ENCODE peak calls at places on chromosomes 6 and 20, in ten cellular contexts. V is left lung, Z is pancreas, G is BE2C, K is spleen, D is adrenal gland, J is lower lobe of right lung, Y is ovary, X is cardiac muscle cell, A is stomach. I is an unnamed sample.

GRCh38 chr20:36206068-36206467 is 30.2 kb upstream of the AAR2 start:
- DNase-seq in K (no peak), J (no peak), X (no peak), G (no peak), V (no peak), D (no peak), Y (no peak), Z (no peak), A (no peak), I (no peak)

GRCh38 chr6:10235339-10235738 is 179.5 kb downstream of the TFAP2A start:
- DNase-seq in K (no peak), V (no peak), Y (no peak), D (no peak), J (no peak), Z (no peak), A (no peak), X (no peak), G (no peak), I (no peak)

GRCh38 chr6:20751293-20751946 is 217.2 kb downstream of the CDKAL1 start:
- DNase-seq in X (no peak), J (no peak), A (no peak), K (no peak), Y (no peak), V (no peak), G (no peak), D (no peak), Z (no peak), I (no peak)

GRCh38 chr6:5080574-5080973 is 4.6 kb upstream of the PPP1R3G start:
- DNase-seq in D (no peak), J (no peak), V (no peak), Z (no peak), A (no peak), G (no peak), K (no peak), Y (no peak), X (no peak), I (no peak)

GRCh38 chr20:44618318-44618731 is 33.2 kb downstream of the ADA start:
- DNase-seq in Y (no peak), A (peak; percentile 69), G (no peak), K (peak; percentile 77), X (no peak), Z (no peak), D (no peak), V (no peak), J (no peak), I (no peak)

GRCh38 chr20:48411265-48411664 is 416.5 kb downstream of the PREX1 start:
- DNase-seq in Y (no peak), D (no peak), J (no peak), Z (no peak), A (no peak), G (no peak), X (no peak), V (no peak), K (no peak), I (no peak)

GRCh38 chr20:8601542-8601912 is 467.4 kb upstream of the PLCB4 start:
- DNase-seq in K (no peak), J (no peak), X (no peak), V (no peak), D (no peak), A (no peak), Y (no peak), G (no peak), Z (no peak), I (no peak)

GRCh38 chr6:82840571-82840970 is 225.1 kb downstream of the UBE3D start:
- DNase-seq in X (no peak), D (no peak), K (no peak), Z (no peak), Y (no peak), G (no peak), J (no peak), V (no peak), A (no peak), I (no peak)

GRCh38 chr6:169975701-169976100 is 224.3 kb downstream of the ERMARD start:
- DNase-seq in J (no peak), Y (peak; percentile 5), A (no peak), Z (no peak), K (peak; percentile 21), X (no peak), G (no peak), D (no peak), V (peak; percentile 38), I (no peak)

GRCh38 chr20:38412877-38413577 is 22.1 kb downstream of the SNHG17 start:
- DNase-seq in Y (no peak), K (no peak), J (no peak), G (no peak), A (no peak), V (no peak), D (no peak), Z (no peak), X (no peak), I (no peak)

GRCh38 chr6:166677941-166678340 is 50.9 kb upstream of the RPS6KA2 start:
- DNase-seq in D (no peak), V (no peak), A (no peak), K (no peak), G (no peak), Y (no peak), J (no peak), Z (peak; percentile 84), X (no peak), I (no peak)
- H3K4me1 ChIP-seq in D (no peaks in the 10 kb centered on the region), V (peaks cover 20% of the 10 kb centered on the region), A (peaks cover 3% of the 10 kb centered on the region), K (peaks cover 11% of the 10 kb centered on the region), G (peaks cover 13% of the 10 kb centered on the region), Y (no peaks in the 10 kb centered on the region), J (peaks cover 11% of the 10 kb centered on the region), Z (peaks cover 10% of the 10 kb centered on the region), X (peaks cover 6% of the 10 kb centered on the region), I (peaks cover 19% of the 10 kb centered on the region)

DNA sequence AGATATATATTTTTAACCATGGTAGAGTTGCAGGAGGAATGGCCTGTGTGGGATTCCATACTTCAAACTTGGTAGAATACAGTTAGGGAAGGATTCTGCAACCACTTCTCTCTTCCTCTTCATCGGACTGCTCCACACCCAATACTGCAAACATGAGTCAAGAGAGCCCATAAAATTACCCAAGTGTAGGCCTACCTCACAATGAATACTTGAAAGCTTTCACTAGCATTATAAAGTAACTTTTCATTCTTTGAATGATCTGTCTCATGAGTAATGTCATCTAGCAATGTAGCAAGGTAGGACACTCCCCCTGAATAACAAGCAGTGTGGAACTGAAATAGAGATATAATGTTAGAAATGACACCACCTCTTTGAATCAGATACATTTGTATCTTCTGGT is 79.4 kb downstream of the FOXC1 start:
- DNase-seq in K (no peak), G (no peak), X (no peak), A (no peak), D (no peak), Y (no peak), J (no peak), Z (no peak), V (no peak), I (no peak)
- TF ChIP-seq CTCF in K (no peak), G (no peak), X (no peak), A (no peak), D (no peak), Y (no peak), J (no peak), Z (no peak), V (no peak), I (no peak)

DNA sequence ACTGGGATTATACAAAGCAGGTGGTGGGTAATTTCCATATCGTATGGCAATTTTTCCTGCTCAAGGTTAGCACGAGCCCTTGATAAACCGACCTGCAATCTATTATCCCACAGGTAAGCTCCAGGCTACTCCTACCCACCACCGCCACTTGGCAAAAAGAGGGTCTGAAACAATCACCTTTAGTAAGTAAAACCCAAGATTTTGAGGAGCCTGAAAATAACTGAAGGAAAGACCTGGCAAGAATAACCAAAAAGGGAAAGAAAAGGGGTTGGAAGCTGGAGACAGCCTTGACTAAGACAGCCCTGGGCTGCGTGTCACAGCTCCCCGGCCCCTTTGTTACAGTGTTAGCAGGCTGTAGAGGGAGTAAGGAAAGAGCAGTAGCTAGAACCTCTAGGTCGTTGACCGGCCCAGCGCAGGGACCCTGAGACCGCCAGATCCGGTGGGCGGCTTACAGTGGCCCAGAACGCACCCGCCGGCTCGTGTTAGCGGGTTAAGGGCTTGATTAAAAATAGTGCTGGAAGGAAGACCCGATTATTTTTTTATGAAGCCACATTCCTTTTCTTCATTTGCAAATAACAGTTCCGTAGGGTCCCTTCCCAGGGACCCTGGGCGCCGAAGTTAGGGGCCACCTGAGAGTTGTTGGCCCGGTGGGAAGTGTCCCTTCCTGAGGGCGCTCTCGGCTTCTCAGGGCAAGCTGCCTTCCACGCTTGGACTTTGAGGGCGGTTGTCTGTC is 30.5 kb downstream of the TFAP2B start:
- DNase-seq in Z (no peak), Y (no peak), G (peak; percentile 29), J (no peak), X (no peak), K (no peak), V (peak; percentile 58), A (no peak), D (no peak), I (no peak)
- H3K4me3 ChIP-seq in Z (no peak overlapping the region), Y (no peak overlapping the region), G (peak overlapping the region; percentile 84), J (no peak overlapping the region), X (no peak overlapping the region), K (no peak overlapping the region), V (no peak overlapping the region), A (no peak overlapping the region), D (no peak overlapping the region), I (no peak overlapping the region)

GRCh38 chr6:53027131-53027718 is 32.1 kb upstream of the GSTA4 start:
- DNase-seq in J (no peak), X (peak; percentile 78), A (no peak), Y (no peak), G (no peak), K (no peak), Z (no peak), V (no peak), D (no peak), I (no peak)
- H3K4me1 ChIP-seq in J (no peaks in the 10 kb centered on the region), X (peaks cover 18% of the 10 kb centered on the region), A (no peaks in the 10 kb centered on the region), Y (no peaks in the 10 kb centered on the region), G (no peaks in the 10 kb centered on the region), K (no peaks in the 10 kb centered on the region), Z (no peaks in the 10 kb centered on the region), V (no peaks in the 10 kb centered on the region), D (peaks cover 12% of the 10 kb centered on the region), I (no peaks in the 10 kb centered on the region)

GRCh38 chr20:63955846-63956663 is at the start of gene UCKL1:
- DNase-seq in Y (peak; percentile 93), G (peak; percentile 95), V (peak; percentile 95), J (peak; percentile 95), D (peak; percentile 94), Z (peak; percentile 94), X (peak; percentile 94), K (peak; percentile 96), A (peak; percentile 94), I (peak; percentile 70)

GRCh38 chr20:63956664-63957003 is 418 bp upstream of the UCKL1 start:
- DNase-seq in X (no peak), A (no peak), Y (no peak), D (no peak), Z (no peak), K (no peak), J (no peak), V (no peak), G (no peak), I (no peak)

GRCh38 chr20:63953764-63954429 is 2.3 kb downstream of the UCKL1 start:
- DNase-seq in K (peak; percentile 76), A (no peak), V (no peak), J (no peak), Z (no peak), Y (no peak), D (no peak), G (no peak), X (no peak), I (no peak)

GRCh38 chr20:63957004-63957689 is 931 bp upstream of the UCKL1 start:
- DNase-seq in X (peak; percentile 64), D (peak; percentile 74), Y (peak; percentile 80), V (peak; percentile 86), Z (peak; percentile 63), G (peak; percentile 87), J (no peak), A (peak; percentile 71), K (peak; percentile 92), I (no peak)

GRCh38 chr20:63955281-63955845 is 853 bp downstream of the UCKL1 start:
- DNase-seq in K (no peak), J (peak; percentile 74), D (no peak), A (no peak), X (peak; percentile 52), G (peak; percentile 43), V (no peak), Y (no peak), Z (no peak), I (no peak)
- TF ChIP-seq CTCF in K (peak; percentile 60), J (peak; percentile 48), D (peak; percentile 31), A (peak; percentile 23), X (peak; percentile 50), G (peak; percentile 32), V (peak; percentile 16), Y (no peak), Z (no peak), I (no peak)